ENCODE peak calls at places on chromosomes 11 and 22, in five cellular contexts. Z is mesendoderm; D is CD8-positive, alpha-beta memory T cell; F is pancreas; B is IMR-90. G is an unnamed sample.

GRCh38 chr11:115469361-115469760 is 34.9 kb downstream of the CADM1 start:
- DNase-seq in D (no peak), Z (no peak), B (no peak), F (no peak), G (no peak)

GRCh38 chr11:99418927-99419707 is 398.4 kb downstream of the CNTN5 start:
- DNase-seq in F (no peak), D (no peak), Z (peak), B (no peak), G (peak)

GRCh38 chr22:50118557-50119168 is 28.9 kb downstream of the MOV10L1 start:
- DNase-seq in F (no peak), B (peak), D (no peak), Z (peak), G (no peak)

GRCh38 chr22:21051836-21052400 is 6.2 kb downstream of the LRRC74B start:
- DNase-seq in F (no peak), D (no peak), Z (no peak), B (peak), G (no peak)

GRCh38 chr11:3161720-3162409 is 3.2 kb downstream of the OSBPL5 start:
- DNase-seq in B (no peak), D (no peak), Z (no peak), F (peak), G (no peak)

GRCh38 chr22:29798801-29799200 is 31.6 kb downstream of the UQCR10 start:
- DNase-seq in F (peak), D (no peak), Z (no peak), B (no peak), G (no peak)

GRCh38 chr11:7688238-7688826 is 15.0 kb upstream of the CYB5R2 start:
- DNase-seq in D (no peak), Z (peak), B (peak), F (no peak), G (peak)

GRCh38 chr11:8183136-8183535 is 14.3 kb upstream of the RIC3 start:
- DNase-seq in F (no peak), B (no peak), Z (no peak), D (no peak), G (no peak)

GRCh38 chr11:125394306-125394705 is 101.8 kb downstream of the FEZ1 start:
- DNase-seq in Z (no peak), B (no peak), D (no peak), F (no peak), G (no peak)

GRCh38 chr11:96390403-96390830 is 604 bp downstream of the JRKL start:
- DNase-seq in F (no peak), B (peak), Z (no peak), D (no peak), G (no peak)

GRCh38 chr11:68988486-68988885 is 7.7 kb upstream of the MRGPRD start:
- DNase-seq in D (no peak), Z (no peak), F (no peak), B (no peak), G (no peak)

GRCh38 chr11:12669930-12670329 is 4.3 kb upstream of the TEAD1 start:
- DNase-seq in B (peak), D (no peak), F (no peak), Z (no peak), G (no peak)

GRCh38 chr11:84476581-84476980 is 1150.6 kb downstream of the DLG2 start:
- DNase-seq in B (no peak), D (no peak), Z (peak), F (no peak), G (peak)

GRCh38 chr11:120073196-120073595 is 64.7 kb downstream of the TRIM29 start:
- DNase-seq in B (no peak), D (no peak), F (no peak), Z (no peak), G (no peak)

GRCh38 chr11:79794484-79795393 is 353.9 kb upstream of the TENM4 start:
- DNase-seq in F (no peak), Z (peak), D (no peak), B (no peak), G (no peak)

GRCh38 chr22:20509344-20510047 is 2.1 kb downstream of the MED15 start:
- DNase-seq in B (peak), Z (peak), D (peak), F (peak), G (peak)

GRCh38 chr11:12085371-12086251 is 24.8 kb upstream of the MICAL2 start:
- DNase-seq in D (no peak), Z (no peak), F (no peak), B (peak), G (no peak)

GRCh38 chr11:62687508-62688396 is 1.6 kb downstream of the LRRN4CL start:
- DNase-seq in F (no peak), B (no peak), D (no peak), Z (no peak), G (no peak)

GRCh38 chr11:118918686-118919280 is 6.9 kb downstream of the BCL9L start:
- DNase-seq in B (peak), F (no peak), Z (no peak), D (no peak), G (no peak)

GRCh38 chr11:47005441-47005840 is 68.9 kb downstream of the CSTPP1 start:
- DNase-seq in B (no peak), F (no peak), Z (no peak), D (no peak), G (no peak)

GRCh38 chr11:126485021-126485781 is 129.7 kb downstream of the ST3GAL4 start:
- DNase-seq in Z (no peak), D (no peak), B (peak), F (no peak), G (no peak)

GRCh38 chr22:26785942-26786341 is 128.6 kb downstream of the MIAT start:
- DNase-seq in D (no peak), F (no peak), B (no peak), Z (no peak), G (no peak)

DNA sequence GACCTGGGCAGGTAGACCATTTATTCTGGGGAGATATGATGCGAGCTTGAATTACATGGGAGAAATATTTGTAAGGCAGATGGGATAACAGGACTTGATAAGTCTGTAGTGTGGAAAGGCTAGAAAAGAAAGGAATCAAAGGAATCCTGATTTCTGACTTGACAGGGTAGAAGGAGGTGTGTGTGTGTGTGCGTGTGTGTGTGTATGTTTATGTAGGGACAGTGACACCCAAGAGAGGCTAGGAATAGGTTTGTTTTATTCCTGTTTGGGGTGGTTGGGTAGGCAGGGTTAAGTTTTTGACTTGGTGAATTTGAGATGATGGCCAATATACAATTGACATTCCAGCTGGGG is 390 bp upstream of the HTATIP2 start:
- DNase-seq in D (no peak), F (no peak), B (no peak), Z (no peak), G (no peak)
- H3K27ac ChIP-seq in D (peak), F (peak), B (no peak), Z (no peak), G (no peak)

GRCh38 chr22:45757068-45757467 is 85.4 kb downstream of the ATXN10 start:
- DNase-seq in F (peak), D (no peak), Z (peak), B (peak), G (peak)

GRCh38 chr22:45756558-45756957 is 84.9 kb downstream of the ATXN10 start:
- DNase-seq in D (no peak), B (peak), Z (no peak), F (no peak), G (no peak)

GRCh38 chr22:45760682-45761081 is 89.0 kb downstream of the ATXN10 start:
- DNase-seq in Z (peak), D (no peak), B (no peak), F (no peak), G (no peak)

GRCh38 chr22:45757936-45758335 is 86.3 kb downstream of the ATXN10 start:
- DNase-seq in F (no peak), Z (no peak), B (no peak), D (no peak), G (no peak)

GRCh38 chr22:45758603-45759002 is 87.0 kb downstream of the ATXN10 start:
- DNase-seq in B (no peak), F (no peak), D (no peak), Z (no peak), G (no peak)
- H3K27ac ChIP-seq in B (no peak), F (no peak), D (no peak), Z (no peak), G (no peak)

DNA sequence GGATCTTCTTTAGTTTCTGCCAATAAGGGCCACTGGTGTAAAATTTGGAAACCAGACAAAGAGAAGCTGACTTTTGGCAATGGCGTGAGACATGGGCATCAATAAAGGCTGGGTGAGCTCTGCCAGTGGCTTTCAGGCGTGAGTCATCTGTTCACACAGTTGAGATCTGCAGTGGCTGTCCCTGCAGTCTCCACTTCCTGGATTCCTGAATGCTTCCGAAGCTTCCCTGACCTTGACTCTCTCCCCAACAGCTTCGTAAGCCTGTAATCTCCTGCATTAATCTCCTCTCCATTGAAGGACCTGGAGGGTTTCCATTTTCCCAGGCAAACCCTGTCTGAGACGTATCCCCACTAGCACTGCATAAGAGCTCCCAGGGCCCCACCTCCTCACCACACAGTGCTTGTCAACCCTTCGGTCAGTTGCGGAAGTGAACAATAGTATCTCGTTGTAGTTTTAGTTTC is 574.7 kb downstream of the TBC1D22A start:
- DNase-seq in D (no peak), B (peak), Z (no peak), F (peak), G (no peak)
- H3K27ac ChIP-seq in D (no peak), B (peak), Z (no peak), F (peak), G (no peak)

DNA sequence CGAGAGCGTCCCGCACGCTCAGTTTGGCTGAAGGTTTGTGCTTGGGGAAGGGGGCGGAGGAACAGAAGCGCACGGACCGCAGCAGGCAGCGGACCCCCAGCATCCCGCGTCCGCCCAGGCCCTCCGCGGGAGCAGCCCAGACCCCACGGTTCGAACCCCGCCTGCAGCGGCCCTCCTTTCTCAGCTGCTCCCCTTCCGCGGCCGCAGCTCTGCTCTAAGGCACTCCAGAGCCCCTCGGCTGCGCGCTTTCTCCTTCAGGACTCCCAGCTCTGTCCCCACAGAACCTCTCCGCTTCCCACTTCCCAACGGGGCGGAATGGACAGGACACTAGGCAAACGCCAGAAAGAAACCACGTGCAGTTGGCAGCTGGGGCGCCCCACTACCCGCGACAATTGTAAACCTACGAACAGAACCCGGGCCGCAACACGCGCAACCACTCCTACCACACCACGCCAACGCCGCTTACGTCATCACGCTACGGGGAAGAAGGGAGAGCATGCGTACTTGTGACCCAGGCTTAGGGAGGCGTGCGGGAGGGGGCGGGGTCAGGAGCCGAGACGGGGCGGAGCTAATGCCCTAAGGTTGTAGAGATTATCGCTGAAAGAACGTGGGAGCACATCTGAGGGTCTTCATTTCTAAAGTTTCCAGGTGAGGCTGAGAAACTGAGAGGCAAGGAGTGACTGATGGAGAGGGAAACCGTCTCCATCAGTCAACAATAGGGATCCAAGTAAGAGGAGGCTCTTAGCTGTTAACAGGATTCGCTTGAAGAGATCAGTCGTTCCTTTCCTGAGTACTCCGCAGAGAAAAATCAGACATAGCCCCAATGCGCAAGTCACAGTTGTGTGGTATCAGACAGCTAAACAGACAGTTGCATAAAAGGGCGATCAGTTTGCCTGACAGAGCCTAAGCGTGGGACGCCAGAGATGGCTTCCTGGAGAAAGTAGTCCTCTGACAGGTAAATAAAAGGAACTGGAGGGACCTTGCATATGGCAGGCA is at the start of gene NARS2:
- DNase-seq in Z (peak), F (peak), D (peak), B (peak), G (peak)
- H3K27ac ChIP-seq in Z (peak), F (peak), D (peak), B (peak), G (peak)

GRCh38 chr22:17972385-17973181 is 51.8 kb downstream of the MICAL3 start:
- DNase-seq in B (peak), F (peak), D (no peak), Z (peak), G (peak)
- H3K27ac ChIP-seq in B (peak), F (peak), D (no peak), Z (no peak), G (no peak)

DNA sequence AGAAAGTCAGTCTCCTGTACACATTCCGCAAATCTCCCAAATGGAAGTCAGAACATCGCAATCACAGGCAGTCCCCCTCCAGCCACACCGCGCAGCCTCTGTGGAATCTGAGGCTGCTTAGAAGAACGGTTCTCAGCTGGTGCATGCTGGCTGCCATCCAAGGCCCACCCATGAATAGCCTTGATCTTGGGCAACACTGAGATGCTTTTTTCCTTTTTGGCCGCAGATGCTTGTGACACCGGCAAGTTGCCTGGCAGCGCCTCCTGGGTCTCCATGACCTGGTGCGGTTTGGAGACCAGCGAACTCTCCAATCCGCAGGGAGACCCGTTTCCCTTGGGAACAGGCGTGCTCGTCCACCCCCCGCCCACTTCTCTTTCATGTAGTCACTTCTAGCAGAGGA is 26.3 kb upstream of the PHF21B start:
- DNase-seq in D (no peak), B (peak), F (no peak), Z (no peak), G (no peak)
- H3K27ac ChIP-seq in D (no peak), B (no peak), F (no peak), Z (no peak), G (no peak)

G was measured in neural progenitor cell.